ENCODE peak calls at places on chromosomes 13 and 19, in nine cellular contexts. One of them, this sample, is unnamed.

GRCh38 chr13:63948045-63948444 is 2532.4 kb upstream of the PCDH20 start:
- DNase-seq in B cell: no peak
- DNase-seq in glutamatergic neuron: no peak
- DNase-seq in tibial artery: no peak
- DNase-seq in AG09319: no peak
- DNase-seq in uterus: no peak
- DNase-seq in GM13976: no peak
- DNase-seq in heart left ventricle: no peak
- DNase-seq in omental fat pad: no peak
- DNase-seq in this sample: no peak

GRCh38 chr13:74166286-74166685 is 32.1 kb upstream of the KLF12 start:
- DNase-seq in B cell: no peak
- DNase-seq in glutamatergic neuron: no peak
- DNase-seq in tibial artery: no peak
- DNase-seq in AG09319: no peak
- DNase-seq in uterus: no peak
- DNase-seq in GM13976: no peak
- DNase-seq in heart left ventricle: no peak
- DNase-seq in omental fat pad: no peak
- DNase-seq in this sample: no peak

GRCh38 chr13:97005631-97006262 is 11.5 kb upstream of the OXGR1 start:
- DNase-seq in B cell: no peak
- DNase-seq in glutamatergic neuron: no peak
- DNase-seq in tibial artery: no peak
- DNase-seq in AG09319: no peak
- DNase-seq in uterus: no peak
- DNase-seq in GM13976: no peak
- DNase-seq in heart left ventricle: no peak
- DNase-seq in omental fat pad: no peak
- DNase-seq in this sample: no peak

GRCh38 chr19:4012092-4012974 is 4.8 kb downstream of the PIAS4 start:
- DNase-seq in B cell: no peak
- DNase-seq in glutamatergic neuron: no peak
- DNase-seq in tibial artery: no peak
- DNase-seq in AG09319: no peak
- DNase-seq in uterus: no peak
- DNase-seq in GM13976: no peak
- DNase-seq in heart left ventricle: no peak
- DNase-seq in omental fat pad: no peak
- DNase-seq in this sample: no peak

GRCh38 chr19:18278521-18279265 is 2.7 kb downstream of the JUND start:
- DNase-seq in B cell: no peak
- DNase-seq in glutamatergic neuron: no peak
- DNase-seq in tibial artery: no peak
- DNase-seq in AG09319: no peak
- DNase-seq in uterus: no peak
- DNase-seq in GM13976: no peak
- DNase-seq in heart left ventricle: no peak
- DNase-seq in omental fat pad: no peak
- DNase-seq in this sample: no peak

GRCh38 chr13:39930544-39931444 is 275.3 kb downstream of the COG6 start:
- DNase-seq in B cell: no peak
- DNase-seq in glutamatergic neuron: no peak
- DNase-seq in tibial artery: no peak
- DNase-seq in AG09319: no peak
- DNase-seq in uterus: no peak
- DNase-seq in GM13976: no peak
- DNase-seq in heart left ventricle: no peak
- DNase-seq in omental fat pad: no peak
- DNase-seq in this sample: no peak

GRCh38 chr13:76222511-76222910 is 586.4 kb downstream of the LMO7 start:
- DNase-seq in B cell: no peak
- DNase-seq in glutamatergic neuron: no peak
- DNase-seq in tibial artery: no peak
- DNase-seq in AG09319: no peak
- DNase-seq in uterus: no peak
- DNase-seq in GM13976: no peak
- DNase-seq in heart left ventricle: no peak
- DNase-seq in omental fat pad: no peak
- DNase-seq in this sample: no peak

GRCh38 chr13:43787518-43787891 is 733 bp upstream of the ENOX1 start:
- DNase-seq in B cell: no peak
- DNase-seq in glutamatergic neuron: no peak
- DNase-seq in tibial artery: no peak
- DNase-seq in AG09319: no peak
- DNase-seq in uterus: no peak
- DNase-seq in GM13976: no peak
- DNase-seq in heart left ventricle: no peak
- DNase-seq in omental fat pad: no peak
- DNase-seq in this sample: no peak

DNA sequence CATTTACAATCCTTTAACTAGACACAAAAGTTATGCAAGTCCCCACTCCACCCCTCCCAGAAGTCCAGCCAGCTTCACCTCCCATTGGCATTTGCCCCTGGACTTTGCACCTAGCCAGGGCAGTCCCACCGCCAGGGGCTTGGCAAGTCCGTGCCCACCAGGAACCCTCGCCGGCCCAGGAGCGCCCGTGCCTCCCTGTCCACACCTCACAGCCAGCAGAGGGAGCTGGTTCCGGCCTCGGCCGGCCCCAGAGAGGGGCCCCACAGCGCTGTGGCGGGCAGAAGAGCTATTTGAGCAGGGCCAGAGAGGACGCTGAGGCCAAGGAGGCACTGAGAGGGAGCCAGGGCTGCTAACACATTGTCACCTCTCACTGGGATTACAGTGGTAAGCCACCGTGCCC is 796.6 kb upstream of the PCDH20 start:
- DNase-seq in B cell: no peak
- DNase-seq in glutamatergic neuron: no peak
- DNase-seq in tibial artery: no peak
- DNase-seq in AG09319: no peak
- DNase-seq in uterus: no peak
- DNase-seq in GM13976: no peak
- DNase-seq in heart left ventricle: no peak
- DNase-seq in omental fat pad: no peak
- DNase-seq in this sample: no peak
- TF ChIP-seq CTCF in B cell: no peak
- TF ChIP-seq CTCF in glutamatergic neuron: no peak
- TF ChIP-seq CTCF in tibial artery: no peak
- TF ChIP-seq CTCF in AG09319: no peak
- TF ChIP-seq CTCF in uterus: no peak
- TF ChIP-seq CTCF in GM13976: no peak
- TF ChIP-seq CTCF in heart left ventricle: no peak
- TF ChIP-seq CTCF in omental fat pad: no peak
- TF ChIP-seq CTCF in this sample: no peak

GRCh38 chr19:11383706-11384048 is 437 bp downstream of the EPOR start:
- DNase-seq in B cell: no peak
- DNase-seq in glutamatergic neuron: no peak
- DNase-seq in tibial artery: no peak
- DNase-seq in AG09319: no peak
- DNase-seq in uterus: no peak
- DNase-seq in GM13976: no peak
- DNase-seq in heart left ventricle: no peak
- DNase-seq in omental fat pad: no peak
- DNase-seq in this sample: peak; percentile 5

GRCh38 chr19:11382898-11383705 is 1.0 kb downstream of the EPOR start:
- DNase-seq in B cell: peak; percentile 56
- DNase-seq in glutamatergic neuron: peak; percentile 74
- DNase-seq in tibial artery: peak; percentile 39
- DNase-seq in AG09319: no peak
- DNase-seq in uterus: no peak
- DNase-seq in GM13976: peak; percentile 74
- DNase-seq in heart left ventricle: peak; percentile 70
- DNase-seq in omental fat pad: no peak
- DNase-seq in this sample: peak; percentile 77

GRCh38 chr19:11380653-11381534 is 3.2 kb downstream of the EPOR start:
- DNase-seq in B cell: peak; percentile 97
- DNase-seq in glutamatergic neuron: peak; percentile 93
- DNase-seq in tibial artery: peak; percentile 96
- DNase-seq in AG09319: peak; percentile 84
- DNase-seq in uterus: peak; percentile 97
- DNase-seq in GM13976: peak; percentile 99
- DNase-seq in heart left ventricle: peak; percentile 96
- DNase-seq in omental fat pad: peak; percentile 80
- DNase-seq in this sample: peak; percentile 98

GRCh38 chr19:11379857-11380350 is 4.2 kb downstream of the EPOR start:
- DNase-seq in B cell: no peak
- DNase-seq in glutamatergic neuron: no peak
- DNase-seq in tibial artery: no peak
- DNase-seq in AG09319: no peak
- DNase-seq in uterus: no peak
- DNase-seq in GM13976: no peak
- DNase-seq in heart left ventricle: no peak
- DNase-seq in omental fat pad: no peak
- DNase-seq in this sample: no peak

DNA sequence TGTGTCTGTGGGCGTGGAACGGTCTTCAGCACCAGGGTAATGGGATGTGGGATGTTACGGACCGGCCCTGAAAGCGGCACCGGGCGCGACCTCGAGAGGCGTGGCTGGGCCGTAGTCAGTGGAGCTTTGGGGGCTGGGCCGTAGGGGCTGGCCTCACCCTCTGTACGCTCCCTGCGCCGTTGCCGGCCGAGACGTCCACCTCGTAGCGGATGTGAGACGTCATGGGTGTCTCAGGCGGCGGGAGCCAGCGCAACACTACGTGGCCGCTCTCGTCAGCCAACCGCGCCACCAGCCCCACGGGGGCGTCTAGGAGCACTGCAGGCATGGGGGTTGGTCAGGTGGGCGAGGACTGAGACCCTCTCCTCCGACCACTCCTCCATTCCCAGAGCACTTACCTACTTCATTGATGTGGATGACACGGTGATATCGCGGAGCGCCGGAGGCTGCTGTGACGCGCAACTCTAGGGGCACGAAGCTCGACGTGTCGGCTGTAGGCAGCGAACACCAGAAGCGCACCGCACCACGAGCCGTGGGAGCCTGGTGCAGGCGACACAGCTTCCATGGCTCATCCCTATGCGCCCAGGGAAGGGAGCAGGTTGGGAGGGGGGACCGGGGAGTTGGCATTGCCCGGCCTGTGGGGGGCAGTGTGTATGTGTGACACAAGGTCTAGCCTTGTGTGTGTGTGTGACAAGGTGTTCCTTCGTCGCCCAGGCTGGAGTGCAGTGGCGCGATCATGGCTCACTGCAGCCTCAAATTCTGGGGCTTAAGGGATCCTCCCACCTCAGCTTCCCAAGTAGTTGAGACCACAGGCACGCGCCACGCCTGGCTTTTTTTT is 2.4 kb downstream of the EPOR start:
- DNase-seq in B cell: peak; percentile 81
- DNase-seq in glutamatergic neuron: peak; percentile 77
- DNase-seq in tibial artery: no peak
- DNase-seq in AG09319: no peak
- DNase-seq in uterus: peak; percentile 64
- DNase-seq in GM13976: peak; percentile 92
- DNase-seq in heart left ventricle: peak; percentile 79
- DNase-seq in omental fat pad: no peak
- DNase-seq in this sample: peak; percentile 90
- TF ChIP-seq CTCF in B cell: no peak
- TF ChIP-seq CTCF in glutamatergic neuron: no peak
- TF ChIP-seq CTCF in tibial artery: no peak
- TF ChIP-seq CTCF in AG09319: peak; percentile 7
- TF ChIP-seq CTCF in uterus: no peak
- TF ChIP-seq CTCF in GM13976: peak; percentile 60
- TF ChIP-seq CTCF in heart left ventricle: no peak
- TF ChIP-seq CTCF in omental fat pad: no peak
- TF ChIP-seq CTCF in this sample: peak; percentile 40

GRCh38 chr13:71210861-71211260 is 656.1 kb downstream of the DACH1 start:
- DNase-seq in B cell: no peak
- DNase-seq in glutamatergic neuron: no peak
- DNase-seq in tibial artery: no peak
- DNase-seq in AG09319: no peak
- DNase-seq in uterus: no peak
- DNase-seq in GM13976: no peak
- DNase-seq in heart left ventricle: no peak
- DNase-seq in omental fat pad: no peak
- DNase-seq in this sample: no peak

GRCh38 chr13:71213252-71213821 is 653.7 kb downstream of the DACH1 start:
- DNase-seq in B cell: no peak
- DNase-seq in glutamatergic neuron: no peak
- DNase-seq in tibial artery: no peak
- DNase-seq in AG09319: no peak
- DNase-seq in uterus: no peak
- DNase-seq in GM13976: peak; percentile 6
- DNase-seq in heart left ventricle: no peak
- DNase-seq in omental fat pad: no peak
- DNase-seq in this sample: no peak

DNA sequence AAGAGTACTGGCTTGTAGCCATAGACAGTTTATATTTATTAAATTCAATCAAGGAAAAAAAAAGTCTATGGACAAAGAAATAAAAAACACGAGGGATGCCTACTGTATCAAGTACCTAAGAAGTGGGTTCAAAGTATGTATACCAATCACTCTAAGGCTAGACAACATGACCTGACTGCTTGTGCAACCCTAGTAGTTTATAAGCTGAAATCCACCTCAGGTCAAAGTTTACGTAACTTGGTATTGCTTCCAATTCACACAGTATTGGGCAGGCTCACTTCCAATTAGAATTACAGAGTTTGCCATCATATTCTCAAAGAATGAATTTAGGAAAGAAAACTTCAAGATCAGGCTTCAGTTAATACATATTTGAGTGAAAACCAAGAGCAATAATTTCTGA is 657.8 kb downstream of the DACH1 start:
- DNase-seq in B cell: no peak
- DNase-seq in glutamatergic neuron: no peak
- DNase-seq in tibial artery: no peak
- DNase-seq in AG09319: no peak
- DNase-seq in uterus: no peak
- DNase-seq in GM13976: no peak
- DNase-seq in heart left ventricle: no peak
- DNase-seq in omental fat pad: no peak
- DNase-seq in this sample: no peak
- TF ChIP-seq CTCF in B cell: no peak
- TF ChIP-seq CTCF in glutamatergic neuron: no peak
- TF ChIP-seq CTCF in tibial artery: no peak
- TF ChIP-seq CTCF in AG09319: no peak
- TF ChIP-seq CTCF in uterus: no peak
- TF ChIP-seq CTCF in GM13976: no peak
- TF ChIP-seq CTCF in heart left ventricle: no peak
- TF ChIP-seq CTCF in omental fat pad: no peak
- TF ChIP-seq CTCF in this sample: no peak

GRCh38 chr19:19652482-19653295 is 9.2 kb upstream of the GMIP start:
- DNase-seq in B cell: no peak
- DNase-seq in glutamatergic neuron: no peak
- DNase-seq in tibial artery: no peak
- DNase-seq in AG09319: no peak
- DNase-seq in uterus: no peak
- DNase-seq in GM13976: no peak
- DNase-seq in heart left ventricle: no peak
- DNase-seq in omental fat pad: no peak
- DNase-seq in this sample: no peak

GRCh38 chr19:19649580-19649995 is 6.1 kb upstream of the GMIP start:
- DNase-seq in B cell: no peak
- DNase-seq in glutamatergic neuron: no peak
- DNase-seq in tibial artery: no peak
- DNase-seq in AG09319: no peak
- DNase-seq in uterus: no peak
- DNase-seq in GM13976: no peak
- DNase-seq in heart left ventricle: no peak
- DNase-seq in omental fat pad: no peak
- DNase-seq in this sample: no peak

GRCh38 chr19:19649159-19649558 is 5.7 kb upstream of the GMIP start:
- DNase-seq in B cell: no peak
- DNase-seq in glutamatergic neuron: no peak
- DNase-seq in tibial artery: no peak
- DNase-seq in AG09319: no peak
- DNase-seq in uterus: no peak
- DNase-seq in GM13976: no peak
- DNase-seq in heart left ventricle: no peak
- DNase-seq in omental fat pad: no peak
- DNase-seq in this sample: no peak

GRCh38 chr19:19651076-19651475 is 7.6 kb upstream of the GMIP start:
- DNase-seq in B cell: no peak
- DNase-seq in glutamatergic neuron: no peak
- DNase-seq in tibial artery: no peak
- DNase-seq in AG09319: no peak
- DNase-seq in uterus: no peak
- DNase-seq in GM13976: no peak
- DNase-seq in heart left ventricle: peak; percentile 84
- DNase-seq in omental fat pad: no peak
- DNase-seq in this sample: no peak

GRCh38 chr19:19650331-19650730 is 6.9 kb upstream of the GMIP start:
- DNase-seq in B cell: no peak
- DNase-seq in glutamatergic neuron: no peak
- DNase-seq in tibial artery: no peak
- DNase-seq in AG09319: no peak
- DNase-seq in uterus: no peak
- DNase-seq in GM13976: no peak
- DNase-seq in heart left ventricle: no peak
- DNase-seq in omental fat pad: no peak
- DNase-seq in this sample: no peak
- TF ChIP-seq CTCF in B cell: no peak
- TF ChIP-seq CTCF in glutamatergic neuron: no peak
- TF ChIP-seq CTCF in tibial artery: no peak
- TF ChIP-seq CTCF in AG09319: no peak
- TF ChIP-seq CTCF in uterus: no peak
- TF ChIP-seq CTCF in GM13976: no peak
- TF ChIP-seq CTCF in heart left ventricle: no peak
- TF ChIP-seq CTCF in omental fat pad: no peak
- TF ChIP-seq CTCF in this sample: no peak

This sample was measured in GM20000.